ENCODE peak calls at places on chromosomes 6 and 20, in ten cellular contexts. V is activated naive CD4-positive, alpha-beta T cell treated with anti-CD3 and anti-CD28 coated beads, Interleukin-2, amount 50 U/mL, for 16 hours; K is posterior cingulate gyrus; A is epithelial cell of proximal tubule; R is endothelial cell; F is hippocampal formation; L is COR-L47; H is cardiac muscle cell; M is stimulated activated naive CD4-positive, alpha-beta T cell treated with Interleukin-2 at 50 U/mL for 16 hours; X is ACHN. D is an unnamed sample.
A peak's percentile ranks its signal among the peaks of the same experiment; 100 is the strongest.

GRCh38 chr6:24909281-24910216 is 26.2 kb downstream of the RIPOR2 start:
- DNase-seq in L (no peak), R (no peak), F (no peak), M (no peak), V (no peak), H (no peak), K (no peak), X (no peak), A (no peak), D (no peak)

GRCh38 chr6:26223677-26224546 is 136.7 kb downstream of the HFE start:
- DNase-seq in K (peak; percentile 60), M (peak; percentile 60), R (no peak), A (peak; percentile 97), L (peak; percentile 92), V (peak; percentile 65), F (peak; percentile 71), X (peak; percentile 95), H (peak; percentile 93), D (no peak)

GRCh38 chr20:49230575-49231211 is 11.5 kb downstream of the DDX27 start:
- DNase-seq in K (no peak), H (no peak), X (no peak), F (no peak), V (no peak), M (no peak), L (no peak), A (no peak), R (no peak), D (no peak)

GRCh38 chr6:82955841-82956240 is 109.8 kb downstream of the UBE3D start:
- DNase-seq in X (peak; percentile 11), M (no peak), F (no peak), V (no peak), H (no peak), R (no peak), L (no peak), K (no peak), A (no peak), D (no peak)

GRCh38 chr6:163860194-163861081 is 445.9 kb downstream of the QKI start:
- DNase-seq in L (no peak), F (no peak), V (no peak), H (peak; percentile 70), X (no peak), K (no peak), A (no peak), R (no peak), M (no peak), D (no peak)

GRCh38 chr6:152356659-152357058 is 280.5 kb downstream of the SYNE1 start:
- DNase-seq in X (no peak), K (no peak), V (no peak), H (no peak), R (peak; percentile 11), M (no peak), L (no peak), A (no peak), F (peak; percentile 23), D (no peak)

GRCh38 chr20:24783631-24784492 is 165.2 kb upstream of the CST7 start:
- DNase-seq in F (no peak), L (peak; percentile 40), V (no peak), X (no peak), M (no peak), H (no peak), K (no peak), R (peak; percentile 30), A (no peak), D (no peak)

GRCh38 chr6:133892444-133893323 is 3.8 kb downstream of the TCF21 start:
- DNase-seq in L (no peak), H (peak; percentile 26), A (no peak), X (no peak), K (no peak), F (no peak), V (no peak), R (peak; percentile 19), M (no peak), D (no peak)

GRCh38 chr6:74167951-74168350 is 471.9 kb downstream of the CD109 start:
- DNase-seq in H (no peak), M (no peak), A (no peak), X (no peak), V (no peak), L (no peak), R (no peak), F (no peak), K (no peak), D (no peak)

GRCh38 chr6:53241936-53242335 is 93.3 kb upstream of the GCM1 start:
- DNase-seq in V (no peak), M (no peak), R (no peak), A (no peak), X (no peak), F (no peak), H (no peak), K (no peak), L (no peak), D (no peak)

GRCh38 chr6:35388772-35389352 is 46.5 kb downstream of the PPARD start:
- DNase-seq in M (no peak), K (no peak), R (no peak), H (no peak), L (no peak), V (no peak), A (no peak), X (no peak), F (no peak), D (no peak)

GRCh38 chr20:54025166-54025835 is 45.1 kb downstream of the BCAS1 start:
- DNase-seq in K (no peak), X (peak; percentile 67), A (peak; percentile 72), H (no peak), F (no peak), R (no peak), M (no peak), L (no peak), V (no peak), D (no peak)

GRCh38 chr6:1640476-1640875 is 30.8 kb downstream of the FOXC1 start:
- DNase-seq in H (no peak), A (no peak), V (no peak), M (no peak), L (no peak), K (no peak), R (no peak), X (no peak), F (no peak), D (no peak)

GRCh38 chr6:105485456-105485855 is 82.6 kb upstream of the PREP start:
- DNase-seq in V (no peak), X (no peak), H (no peak), A (no peak), F (no peak), K (no peak), R (no peak), M (no peak), L (peak; percentile 50), D (no peak)

GRCh38 chr6:107701231-107701630 is 122.9 kb downstream of the SCML4 start:
- DNase-seq in X (no peak), V (no peak), K (no peak), H (no peak), M (no peak), R (no peak), F (no peak), L (no peak), A (no peak), D (no peak)

GRCh38 chr6:109308018-109308492 is 74.2 kb downstream of the CD164 start:
- DNase-seq in K (no peak), A (peak; percentile 61), X (no peak), L (no peak), R (no peak), H (no peak), M (no peak), V (no peak), F (no peak), D (no peak)

GRCh38 chr6:152435816-152436215 is 201.3 kb downstream of the SYNE1 start:
- DNase-seq in V (no peak), M (no peak), R (no peak), X (no peak), K (no peak), L (no peak), F (no peak), H (no peak), A (no peak), D (no peak)